ENCODE peak calls at places on chromosomes 5 and 9, in eight cellular contexts. Y, U, C, V, S, W, G and E are unnamed samples.

GRCh38 chr5:90483206-90483605 is 8.5 kb downstream of the POLR3G start:
- DNase-seq in S (no peak), V (no peak), C (no peak), W (no peak), Y (no peak), G (no peak), U (no peak), E (no peak)

GRCh38 chr9:130932220-130933069 is 6.6 kb downstream of the FIBCD1 start:
- DNase-seq in W (no peak), U (no peak), Y (no peak), C (no peak), V (no peak), G (no peak), S (no peak), E (no peak)

GRCh38 chr5:122607818-122608217 is 167.1 kb upstream of the SNX2 start:
- DNase-seq in Y (no peak), S (no peak), W (no peak), G (no peak), V (no peak), U (no peak), C (no peak), E (no peak)

GRCh38 chr5:128254789-128255188 is 171.2 kb downstream of the SLC12A2 start:
- DNase-seq in U (no peak), C (no peak), S (no peak), G (no peak), Y (no peak), W (no peak), V (no peak), E (no peak)

GRCh38 chr5:116068028-116068632 is 16.7 kb upstream of the COMMD10 start:
- DNase-seq in U (no peak), G (no peak), Y (no peak), W (no peak), V (peak; percentile 44), C (peak; percentile 61), S (no peak), E (no peak)

GRCh38 chr9:32587901-32588300 is 14.9 kb upstream of the NDUFB6 start:
- DNase-seq in C (no peak), W (no peak), G (no peak), Y (no peak), V (no peak), U (no peak), S (no peak), E (no peak)

GRCh38 chr5:113293068-113293571 is 141.7 kb downstream of the TSSK1B start:
- DNase-seq in G (peak; percentile 31), U (peak; percentile 19), V (no peak), S (no peak), Y (no peak), W (no peak), C (no peak), E (no peak)

GRCh38 chr5:9350301-9350797 is 195.5 kb downstream of the SEMA5A start:
- DNase-seq in G (no peak), Y (no peak), V (no peak), S (no peak), W (no peak), C (no peak), U (no peak), E (no peak)

GRCh38 chr9:114803886-114804285 is 2.0 kb downstream of the TNFSF15 start:
- DNase-seq in C (no peak), V (no peak), Y (no peak), G (no peak), S (no peak), W (no peak), U (no peak), E (no peak)

GRCh38 chr9:82271099-82271498 is 282.5 kb downstream of the SPATA31D1 start:
- DNase-seq in Y (no peak), U (no peak), V (no peak), C (no peak), G (no peak), W (no peak), S (no peak), E (no peak)

GRCh38 chr9:115267788-115268187 is 149.8 kb upstream of the TNC start:
- DNase-seq in C (no peak), G (no peak), V (no peak), U (no peak), Y (no peak), S (no peak), W (no peak), E (no peak)

GRCh38 chr5:136639616-136640015 is 274.3 kb upstream of the TRPC7 start:
- DNase-seq in Y (no peak), C (no peak), W (no peak), U (no peak), S (no peak), V (no peak), G (no peak), E (no peak)

GRCh38 chr5:177396807-177397206 is 3.7 kb downstream of the PFN3 start:
- DNase-seq in G (no peak), U (no peak), W (no peak), C (no peak), S (no peak), Y (no peak), V (no peak), E (no peak)

GRCh38 chr5:62093981-62094380 is 212.0 kb upstream of the KIF2A start:
- DNase-seq in C (peak; percentile 27), V (no peak), W (no peak), S (no peak), Y (no peak), G (no peak), U (no peak), E (peak; percentile 58)

GRCh38 chr5:71658916-71659661 is 60.0 kb upstream of the CARTPT start:
- DNase-seq in U (no peak), W (no peak), C (no peak), Y (no peak), V (peak; percentile 31), S (no peak), G (no peak), E (no peak)

GRCh38 chr5:109844148-109844547 is 154.4 kb downstream of the MAN2A1 start:
- DNase-seq in C (no peak), V (no peak), G (no peak), S (no peak), Y (no peak), U (no peak), W (no peak), E (no peak)

GRCh38 chr5:170648546-170648945 is 135.0 kb upstream of the GABRP start:
- DNase-seq in C (no peak), G (no peak), S (no peak), U (no peak), V (no peak), Y (no peak), W (no peak), E (no peak)

DNA sequence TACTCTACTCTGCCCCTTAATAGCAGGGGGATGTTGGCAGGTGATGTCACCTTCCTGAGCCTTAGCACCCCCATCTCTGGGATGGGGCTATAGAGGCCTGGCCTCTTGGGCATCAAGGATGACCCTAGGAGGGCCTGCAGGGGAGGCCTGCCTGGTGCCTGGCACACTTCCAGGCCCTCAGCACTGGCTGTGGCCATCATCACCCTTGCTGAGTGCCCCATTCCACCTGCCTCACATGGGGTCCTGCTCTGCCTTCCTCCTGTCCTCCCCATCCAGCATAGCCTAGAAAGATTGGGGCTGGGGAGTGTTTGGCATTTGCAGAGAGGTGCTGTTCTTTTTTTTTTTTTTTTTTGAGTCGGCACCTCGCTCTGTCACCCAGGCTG is 17.7 kb upstream of the PHYHD1 start:
- DNase-seq in V (no peak), U (no peak), Y (no peak), W (no peak), C (no peak), G (no peak), S (no peak), E (no peak)
- H3K36me3 ChIP-seq in V (peaks cover 27% of the 10 kb centered on the region), U (no peaks in the 10 kb centered on the region), Y (peaks cover 13% of the 10 kb centered on the region), W (no peaks in the 10 kb centered on the region), C (no peaks in the 10 kb centered on the region), G (no peaks in the 10 kb centered on the region), S (peaks cover 25% of the 10 kb centered on the region), E (peaks cover 11% of the 10 kb centered on the region)

GRCh38 chr5:65012411-65012972 is 243.8 kb downstream of the CWC27 start:
- DNase-seq in V (no peak), U (no peak), C (no peak), Y (no peak), S (no peak), W (no peak), G (no peak), E (no peak)

GRCh38 chr5:65015767-65016166 is 247.0 kb downstream of the CWC27 start:
- DNase-seq in W (no peak), V (no peak), C (no peak), U (no peak), Y (no peak), S (no peak), G (no peak), E (peak; percentile 16)

GRCh38 chr5:65017636-65018035 is 248.9 kb downstream of the CWC27 start:
- DNase-seq in V (no peak), G (no peak), Y (no peak), S (no peak), U (no peak), C (no peak), W (no peak), E (no peak)

GRCh38 chr5:65013141-65013540 is 244.4 kb downstream of the CWC27 start:
- DNase-seq in G (no peak), V (no peak), U (no peak), W (no peak), C (no peak), Y (no peak), S (no peak), E (no peak)

GRCh38 chr5:65014769-65015168 is 246.0 kb downstream of the CWC27 start:
- DNase-seq in S (no peak), V (no peak), G (no peak), C (no peak), W (no peak), Y (no peak), U (no peak), E (no peak)
- TF ChIP-seq POLR2A in S (no peak), V (no peak), G (no peak), C (no peak), W (no peak), Y (no peak), U (no peak), E (no peak)

GRCh38 chr5:133993563-133993962 is 11.2 kb downstream of the VDAC1 start:
- DNase-seq in U (no peak), V (no peak), S (no peak), W (no peak), G (no peak), C (no peak), Y (no peak), E (no peak)
- H3K36me3 ChIP-seq in U (no peaks in the 10 kb centered on the region), V (peaks cover 38% of the 10 kb centered on the region), S (peaks cover 32% of the 10 kb centered on the region), W (no peaks in the 10 kb centered on the region), G (no peaks in the 10 kb centered on the region), C (no peaks in the 10 kb centered on the region), Y (peaks cover 38% of the 10 kb centered on the region), E (peaks cover 18% of the 10 kb centered on the region)

GRCh38 chr9:137319976-137320551 is 18.0 kb upstream of the NRARP start:
- DNase-seq in V (no peak), G (no peak), W (no peak), U (peak; percentile 20), S (no peak), Y (no peak), C (no peak), E (no peak)

GRCh38 chr9:137321726-137322361 is 19.8 kb upstream of the NRARP start:
- DNase-seq in C (no peak), S (no peak), G (no peak), V (no peak), U (no peak), Y (no peak), W (no peak), E (no peak)

GRCh38 chr9:137318976-137319375 is 16.9 kb upstream of the NRARP start:
- DNase-seq in Y (peak; percentile 62), S (no peak), W (no peak), C (no peak), V (no peak), U (peak; percentile 61), G (no peak), E (peak; percentile 32)

GRCh38 chr9:137319434-137319975 is 17.4 kb upstream of the NRARP start:
- DNase-seq in G (no peak), U (no peak), C (no peak), S (no peak), Y (peak; percentile 58), V (no peak), W (no peak), E (no peak)

GRCh38 chr9:137320555-137321384 is 18.7 kb upstream of the NRARP start:
- DNase-seq in G (no peak), S (no peak), Y (no peak), U (peak; percentile 60), W (no peak), V (no peak), C (no peak), E (no peak)
- TF ChIP-seq POLR2A in G (no peak), S (no peak), Y (no peak), U (no peak), W (no peak), V (no peak), C (no peak), E (no peak)